ENCODE peak calls at places on chromosomes 4 and X, in nine cellular contexts. T, Z, P, X, D, E, F, V and O are unnamed samples.

GRCh38 chr4:86181585-86181984 is 178.3 kb downstream of the MAPK10 start:
- DNase-seq in T (no peak), Z (peak; percentile 32), P (no peak), X (no peak), D (no peak), E (no peak), F (no peak), V (no peak), O (no peak)

GRCh38 chrX:1124531-1124930 is 87.9 kb downstream of the CRLF2 start:
- DNase-seq in T (no peak), Z (no peak), P (no peak), X (no peak), D (no peak), E (no peak), F (no peak), V (no peak), O (no peak)

GRCh38 chr4:112075129-112075753 is 70.0 kb upstream of the FAM241A start:
- DNase-seq in T (peak; percentile 38), Z (peak; percentile 77), P (no peak), X (no peak), D (no peak), E (peak; percentile 78), F (no peak), V (no peak), O (no peak)

GRCh38 chr4:175671491-175671934 is 140.6 kb downstream of the GPM6A start:
- DNase-seq in T (no peak), Z (no peak), P (no peak), X (no peak), D (no peak), E (no peak), F (no peak), V (no peak), O (no peak)

GRCh38 chr4:138562544-138562961 is 320.4 kb upstream of the SLC7A11 start:
- DNase-seq in T (no peak), Z (peak; percentile 72), P (peak; percentile 25), X (no peak), D (no peak), E (peak; percentile 72), F (no peak), V (no peak), O (no peak)

GRCh38 chr4:81040175-81040659 is 9.7 kb downstream of the BMP3 start:
- DNase-seq in T (no peak), Z (peak; percentile 49), P (no peak), X (no peak), D (no peak), E (peak; percentile 12), F (no peak), V (no peak), O (no peak)

GRCh38 chr4:158860856-158861255 is 92.0 kb downstream of the FNIP2 start:
- DNase-seq in T (no peak), Z (no peak), P (no peak), X (no peak), D (no peak), E (no peak), F (no peak), V (no peak), O (no peak)

GRCh38 chr4:119041951-119042560 is 93.6 kb upstream of the MYOZ2 start:
- DNase-seq in T (peak; percentile 80), Z (peak; percentile 83), P (peak; percentile 45), X (no peak), D (peak; percentile 80), E (peak; percentile 86), F (no peak), V (peak; percentile 47), O (peak; percentile 52)

GRCh38 chrX:17833954-17834353 is 27.1 kb downstream of the RAI2 start:
- DNase-seq in T (peak; percentile 49), Z (no peak), P (no peak), X (peak; percentile 50), D (no peak), E (no peak), F (no peak), V (no peak), O (no peak)

GRCh38 chrX:114097866-114098265 is 486.0 kb upstream of the HTR2C start:
- DNase-seq in T (no peak), Z (no peak), P (no peak), X (no peak), D (no peak), E (no peak), F (no peak), V (no peak), O (no peak)

GRCh38 chr4:76543378-76543777 is 108.3 kb downstream of the SHROOM3 start:
- DNase-seq in T (no peak), Z (no peak), P (no peak), X (no peak), D (no peak), E (no peak), F (no peak), V (no peak), O (no peak)

GRCh38 chr4:76540496-76540895 is 105.5 kb downstream of the SHROOM3 start:
- DNase-seq in T (no peak), Z (no peak), P (no peak), X (no peak), D (no peak), E (no peak), F (no peak), V (no peak), O (no peak)

GRCh38 chr4:76536381-76536689 is 101.3 kb downstream of the SHROOM3 start:
- DNase-seq in T (no peak), Z (no peak), P (no peak), X (no peak), D (no peak), E (no peak), F (no peak), V (no peak), O (no peak)

GRCh38 chr4:76538296-76538695 is 103.3 kb downstream of the SHROOM3 start:
- DNase-seq in T (no peak), Z (no peak), P (no peak), X (no peak), D (no peak), E (no peak), F (no peak), V (no peak), O (no peak)

GRCh38 chr4:76539979-76540378 is 105.0 kb downstream of the SHROOM3 start:
- DNase-seq in T (no peak), Z (peak; percentile 37), P (no peak), X (no peak), D (no peak), E (no peak), F (no peak), V (no peak), O (no peak)
- TF ChIP-seq CTCF in T (no peak), Z (no peak), P (no peak), X (no peak), D (no peak), E (no peak), F (no peak), V (no peak), O (no peak)

DNA sequence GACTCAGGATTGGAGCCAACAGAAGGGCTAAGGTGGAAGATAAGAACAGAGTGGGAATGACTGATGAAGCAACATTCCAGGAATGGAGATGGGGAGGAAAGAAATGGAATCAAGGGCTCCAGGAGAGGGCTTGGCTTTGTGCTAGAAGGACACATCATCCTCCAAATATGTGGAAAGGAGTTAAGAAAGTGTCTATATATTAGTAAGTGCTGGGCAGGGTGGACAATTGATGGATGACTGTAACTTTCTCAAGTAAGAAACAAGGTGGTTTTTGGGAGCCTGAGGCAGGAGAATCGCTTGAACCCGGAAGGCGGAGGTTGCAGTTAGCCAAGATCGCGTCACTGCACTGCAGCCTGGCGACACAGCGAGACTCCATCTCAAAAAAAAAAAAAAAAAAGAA is 71.6 kb upstream of the NFKB1 start:
- DNase-seq in T (no peak), Z (peak; percentile 77), P (no peak), X (no peak), D (no peak), E (no peak), F (no peak), V (no peak), O (no peak)
- H3K4me3 ChIP-seq in T (no peak overlapping the region), Z (peak overlapping the region; percentile 44), P (no peak overlapping the region), X (no peak overlapping the region), D (no peak overlapping the region), E (no peak overlapping the region), F (no peak overlapping the region), V (no peak overlapping the region), O (no peak overlapping the region)

DNA sequence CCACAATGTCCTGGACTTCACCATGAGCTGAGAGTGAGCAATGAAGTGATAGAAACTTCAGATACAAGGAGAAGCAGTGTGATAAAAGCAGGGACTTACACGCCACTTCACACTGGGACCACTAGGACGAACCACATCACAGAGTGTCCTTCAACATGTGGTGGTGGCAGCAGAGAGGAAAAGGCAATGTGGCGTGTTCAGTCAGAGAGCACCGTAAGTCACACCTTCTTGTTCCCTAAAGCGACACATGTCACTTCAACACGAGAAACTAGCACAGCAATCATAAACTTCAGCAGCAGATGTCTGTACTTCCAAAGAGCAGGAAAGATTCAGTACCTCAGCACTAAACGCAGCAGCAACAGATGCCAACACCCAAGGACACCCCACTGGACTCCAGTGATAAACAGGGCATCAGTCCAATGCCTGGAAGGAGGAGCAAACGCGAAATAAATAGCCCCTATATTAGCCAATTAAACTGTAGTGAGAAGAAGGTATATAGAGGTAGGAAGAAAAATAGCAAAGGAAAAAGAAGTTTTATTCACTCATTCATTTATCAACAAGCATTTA is 96.8 kb downstream of the AREG start:
- DNase-seq in T (peak; percentile 26), Z (no peak), P (no peak), X (peak; percentile 24), D (no peak), E (no peak), F (peak; percentile 62), V (no peak), O (no peak)
- TF ChIP-seq CTCF in T (no peak), Z (no peak), P (no peak), X (no peak), D (no peak), E (no peak), F (no peak), V (no peak), O (no peak)

GRCh38 chr4:108034560-108034959 is 44.9 kb downstream of the HADH start:
- DNase-seq in T (no peak), Z (no peak), P (no peak), X (no peak), D (no peak), E (no peak), F (no peak), V (no peak), O (no peak)

GRCh38 chr4:108037884-108038283 is 48.2 kb downstream of the HADH start:
- DNase-seq in T (no peak), Z (no peak), P (no peak), X (no peak), D (no peak), E (no peak), F (no peak), V (no peak), O (no peak)

GRCh38 chr4:108036252-108036651 is 46.6 kb downstream of the HADH start:
- DNase-seq in T (no peak), Z (no peak), P (no peak), X (no peak), D (no peak), E (no peak), F (no peak), V (no peak), O (no peak)

GRCh38 chr4:108033348-108033747 is 43.7 kb downstream of the HADH start:
- DNase-seq in T (no peak), Z (no peak), P (no peak), X (no peak), D (no peak), E (no peak), F (no peak), V (no peak), O (no peak)

DNA sequence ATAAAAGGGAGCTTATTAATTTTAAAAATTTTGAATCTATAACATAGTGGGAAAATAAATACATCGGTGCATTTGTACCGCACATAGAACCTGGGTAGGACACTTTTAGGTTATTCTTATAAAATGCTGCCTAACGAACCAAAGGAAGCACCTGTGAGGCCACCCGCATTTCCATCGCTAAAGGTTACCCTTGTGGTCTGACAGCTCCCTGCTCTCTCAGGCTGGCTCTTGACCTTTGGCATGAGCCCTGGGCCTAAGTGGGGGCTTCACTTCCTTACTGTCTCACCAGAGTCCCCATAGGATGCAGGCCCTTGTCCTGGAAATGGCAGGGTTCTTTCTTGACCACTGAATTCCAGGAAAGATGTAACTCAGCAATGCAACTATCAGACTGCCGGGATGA is 46.0 kb downstream of the HADH start:
- DNase-seq in T (no peak), Z (no peak), P (no peak), X (no peak), D (no peak), E (no peak), F (no peak), V (no peak), O (no peak)
- H3K4me3 ChIP-seq in T (no peak overlapping the region), Z (no peak overlapping the region), P (no peak overlapping the region), X (no peak overlapping the region), D (no peak overlapping the region), E (no peak overlapping the region), F (no peak overlapping the region), V (no peak overlapping the region), O (no peak overlapping the region)